ENCODE peak calls at places on chromosomes 5 and 9, in seven cellular contexts. P is anterior cingulate cortex, E is HCT116, K is left colon, V is AG20443, F is globus pallidus, T is pancreas. L is an unnamed sample.

GRCh38 chr9:136323420-136323819 is 3.9 kb upstream of the GPSM1 start:
- DNase-seq in F (no peak), K (no peak), P (no peak), E (no peak), V (no peak), T (no peak), L (no peak)

GRCh38 chr5:6637590-6637989 is 4.3 kb downstream of the SRD5A1 start:
- DNase-seq in E (no peak), F (no peak), K (no peak), P (no peak), T (no peak), V (no peak), L (no peak)

GRCh38 chr9:96555567-96556386 is 63.9 kb downstream of the CDC14B start:
- DNase-seq in F (peak; percentile 34), T (no peak), V (peak; percentile 47), P (no peak), E (no peak), K (no peak), L (no peak)

GRCh38 chr5:142506046-142506445 is 179.8 kb downstream of the FGF1 start:
- DNase-seq in K (no peak), F (no peak), T (no peak), P (no peak), E (no peak), V (peak; percentile 33), L (no peak)

GRCh38 chr5:171783051-171783450 is 2.6 kb upstream of the SMIM23 start:
- DNase-seq in T (no peak), F (no peak), K (no peak), P (no peak), E (no peak), V (peak; percentile 35), L (no peak)

GRCh38 chr9:38062498-38063362 is 6.3 kb downstream of the SHB start:
- DNase-seq in E (no peak), V (peak; percentile 56), K (no peak), P (no peak), T (no peak), F (no peak), L (no peak)

GRCh38 chr9:90142580-90142979 is 500.0 kb downstream of the DIRAS2 start:
- DNase-seq in P (no peak), T (peak; percentile 54), E (peak; percentile 21), K (no peak), F (peak; percentile 26), V (no peak), L (no peak)

GRCh38 chr5:68727931-68728330 is 365.9 kb upstream of the SLC30A5 start:
- DNase-seq in T (no peak), E (no peak), P (no peak), K (no peak), F (no peak), V (no peak), L (no peak)

GRCh38 chr9:106970219-106970975 is 107.4 kb downstream of the ZNF462 start:
- DNase-seq in V (no peak), E (no peak), P (no peak), K (no peak), F (peak; percentile 47), T (no peak), L (no peak)